ENCODE peak calls at places on chromosomes 13 and 19, in five cellular contexts. U is AG09319; K is HFFc6; W is MCF 10A; P is CD4-positive, alpha-beta T cell. A is an unnamed sample.

GRCh38 chr19:39828634-39829032 is 5.3 kb downstream of the DYRK1B start:
- DNase-seq in U (no peak), K (no peak), W (no peak), P (no peak), A (no peak)

GRCh38 chr13:44936246-44936645 is 53.0 kb downstream of the NUFIP1 start:
- DNase-seq in U (no peak), K (no peak), W (no peak), P (no peak), A (no peak)

GRCh38 chr19:40576181-40576584 is 490 bp upstream of the SHKBP1 start:
- DNase-seq in U (no peak), K (no peak), W (no peak), P (no peak), A (no peak)

GRCh38 chr19:41927810-41928192 is 448 bp downstream of the ERFL start:
- DNase-seq in U (no peak), K (no peak), W (no peak), P (peak; percentile 27), A (no peak)

GRCh38 chr13:95032114-95032513 is 269.1 kb downstream of the ABCC4 start:
- DNase-seq in U (no peak), K (no peak), W (no peak), P (no peak), A (no peak)

GRCh38 chr13:40494513-40494912 is 171.9 kb downstream of the FOXO1 start:
- DNase-seq in U (no peak), K (no peak), W (no peak), P (no peak), A (no peak)

GRCh38 chr19:5048091-5048726 is 79.3 kb downstream of the KDM4B start:
- DNase-seq in U (peak; percentile 57), K (peak; percentile 59), W (peak; percentile 82), P (peak; percentile 44), A (peak; percentile 92)

GRCh38 chr19:46985532-46986415 is 33.9 kb upstream of the NPAS1 start:
- DNase-seq in U (no peak), K (no peak), W (no peak), P (no peak), A (no peak)

GRCh38 chr19:2051771-2052704 is 994 bp upstream of the MKNK2 start:
- DNase-seq in U (no peak), K (no peak), W (no peak), P (no peak), A (no peak)

GRCh38 chr13:78102121-78102677 is 183.6 kb upstream of the EDNRB start:
- DNase-seq in U (peak; percentile 52), K (peak; percentile 59), W (peak; percentile 66), P (no peak), A (peak; percentile 74)

GRCh38 chr19:40962460-40962961 is 28.6 kb upstream of the CYP2B6 start:
- DNase-seq in U (no peak), K (peak; percentile 68), W (peak; percentile 78), P (no peak), A (peak; percentile 1)

GRCh38 chr13:46906440-46906839 is 9.6 kb upstream of the HTR2A start:
- DNase-seq in U (no peak), K (no peak), W (no peak), P (no peak), A (no peak)
- TF ChIP-seq CTCF in U (no peak), K (no peak), W (no peak), P (no peak), A (no peak)

DNA sequence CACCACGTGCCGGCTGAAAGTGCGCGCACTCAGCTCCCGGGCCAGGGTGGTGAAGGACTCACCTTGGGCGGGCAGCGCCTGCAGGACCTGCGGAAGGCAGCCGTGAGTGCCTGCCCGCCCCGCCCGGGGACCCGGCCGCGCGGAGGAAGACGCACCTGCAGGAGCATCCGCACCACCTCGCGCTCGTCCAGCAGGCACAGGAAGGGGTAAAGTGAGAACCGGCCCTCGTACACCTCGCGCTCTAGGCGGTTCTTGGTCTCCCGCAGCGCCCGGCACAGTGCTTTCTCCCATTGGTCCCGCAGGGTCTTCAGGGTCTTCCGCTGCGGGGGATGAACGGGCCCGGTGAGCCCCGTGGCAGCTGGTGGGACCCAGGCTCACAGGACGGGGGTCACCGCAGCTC is 10.7 kb downstream of the POLRMT start:
- DNase-seq in U (no peak), K (no peak), W (no peak), P (no peak), A (no peak)
- TF ChIP-seq CTCF in U (no peak), K (no peak), W (no peak), P (no peak), A (no peak)

DNA sequence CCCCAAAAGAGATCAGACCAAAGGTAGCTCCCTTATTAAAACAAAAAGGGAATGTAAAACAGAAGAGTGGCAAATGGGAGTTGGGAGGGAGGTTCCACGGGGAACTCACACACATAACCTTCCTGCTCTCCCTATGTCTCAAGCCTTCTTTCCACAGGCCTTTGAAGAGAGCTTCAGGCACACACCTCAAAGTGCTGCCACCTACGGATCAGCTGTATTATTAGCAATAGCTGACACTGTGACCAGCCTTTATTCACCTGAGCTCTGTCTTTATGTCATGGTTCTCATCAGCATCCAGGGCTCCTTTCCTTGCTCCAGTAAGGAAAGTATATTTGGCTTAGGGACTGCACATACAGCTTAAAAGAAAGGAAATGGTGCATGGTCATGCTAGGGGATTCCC is 11.3 kb downstream of the ZNF571 start:
- DNase-seq in U (no peak), K (no peak), W (no peak), P (no peak), A (no peak)
- TF ChIP-seq CTCF in U (no peak), K (no peak), W (no peak), P (no peak), A (no peak)

GRCh38 chr19:7641288-7642276 is 4.7 kb downstream of the STXBP2 start:
- DNase-seq in U (no peak), K (no peak), W (no peak), P (no peak), A (no peak)
- TF ChIP-seq CTCF in U (no peak), K (no peak), W (no peak), P (no peak), A (no peak)

GRCh38 chr19:14342809-14343208 is 38.4 kb upstream of the ADGRE5 start:
- DNase-seq in U (no peak), K (no peak), W (no peak), P (no peak), A (no peak)
- TF ChIP-seq CTCF in U (no peak), K (no peak), W (no peak), P (no peak), A (no peak)

GRCh38 chr19:3687393-3687773 is 12.9 kb downstream of the PIP5K1C start:
- DNase-seq in U (no peak), K (no peak), W (no peak), P (no peak), A (no peak)

GRCh38 chr19:3683405-3683865 is 16.8 kb downstream of the PIP5K1C start:
- DNase-seq in U (no peak), K (no peak), W (peak; percentile 83), P (no peak), A (peak; percentile 71)

GRCh38 chr19:3683866-3684816 is 16.1 kb downstream of the PIP5K1C start:
- DNase-seq in U (no peak), K (peak; percentile 32), W (peak; percentile 17), P (no peak), A (peak; percentile 66)

GRCh38 chr19:3682741-3683404 is 17.4 kb downstream of the PIP5K1C start:
- DNase-seq in U (no peak), K (no peak), W (peak; percentile 67), P (no peak), A (peak; percentile 67)

GRCh38 chr19:3684817-3685410 is 15.4 kb downstream of the PIP5K1C start:
- DNase-seq in U (no peak), K (no peak), W (no peak), P (no peak), A (no peak)
- TF ChIP-seq CTCF in U (no peak), K (peak; percentile 21), W (no peak), P (no peak), A (no peak)